ENCODE peak calls at places on chromosomes 5 and 9, in eight cellular contexts. H is stromal cell of bone marrow; R is progenitor cell of endocrine pancreas; Q is effector CD8-positive, alpha-beta T cell; S is fibroblast of gingiva; C is foreskin melanocyte; V is cardiac muscle cell; J is stimulated activated CD8-positive, alpha-beta memory T cell treated with anti-CD3 and anti-CD28 coated beads, Interleukin-15, amount 100 ng/mL, for 4 hours. M is an unnamed sample.

GRCh38 chr5:62779010-62779422 is 200.4 kb downstream of the LRRC70 start:
- DNase-seq in H (peak; percentile 34), R (no peak), Q (no peak), S (peak; percentile 42), C (peak; percentile 45), V (peak; percentile 80), J (no peak), M (peak; percentile 31)

GRCh38 chr9:111959960-111960359 is 63.3 kb downstream of the UGCG start:
- DNase-seq in H (no peak), R (no peak), Q (no peak), S (no peak), C (no peak), V (peak; percentile 35), J (no peak), M (no peak)

GRCh38 chr9:137240321-137240840 is 706 bp upstream of the TUBB4B start:
- DNase-seq in H (peak; percentile 61), R (no peak), Q (peak; percentile 70), S (peak; percentile 88), C (peak; percentile 86), V (peak; percentile 84), J (peak; percentile 58), M (peak; percentile 72)

GRCh38 chr5:90289837-90290236 is 119.7 kb downstream of the CETN3 start:
- DNase-seq in H (no peak), R (no peak), Q (no peak), S (no peak), C (no peak), V (peak; percentile 37), J (no peak), M (no peak)

GRCh38 chr5:35900997-35901396 is 37.4 kb downstream of the CAPSL start:
- DNase-seq in H (no peak), R (no peak), Q (no peak), S (no peak), C (no peak), V (no peak), J (no peak), M (no peak)

GRCh38 chr5:7754997-7755596 is 95.8 kb downstream of the CFAP90 start:
- DNase-seq in H (peak; percentile 9), R (peak; percentile 56), Q (no peak), S (no peak), C (peak; percentile 38), V (peak; percentile 47), J (no peak), M (peak; percentile 59)

GRCh38 chr5:138082033-138082432 is 1.8 kb upstream of the WNT8A start:
- DNase-seq in H (no peak), R (no peak), Q (no peak), S (no peak), C (no peak), V (no peak), J (no peak), M (no peak)

GRCh38 chr5:9069650-9070049 is 476.2 kb downstream of the SEMA5A start:
- DNase-seq in H (no peak), R (no peak), Q (no peak), S (no peak), C (peak; percentile 52), V (no peak), J (no peak), M (no peak)

GRCh38 chr5:179858241-179858585 is 404 bp downstream of the MRNIP start:
- DNase-seq in H (no peak), R (no peak), Q (peak; percentile 32), S (no peak), C (no peak), V (peak; percentile 23), J (peak; percentile 47), M (peak; percentile 42)

GRCh38 chr9:18184034-18184800 is 289.7 kb upstream of the ADAMTSL1 start:
- DNase-seq in H (no peak), R (no peak), Q (no peak), S (no peak), C (no peak), V (peak; percentile 38), J (no peak), M (no peak)

GRCh38 chr5:12672141-12672540 is 767.9 kb upstream of the CTNND2 start:
- DNase-seq in H (no peak), R (no peak), Q (no peak), S (no peak), C (no peak), V (no peak), J (no peak), M (no peak)

GRCh38 chr9:134218230-134218629 is 53.9 kb upstream of the RNU6ATAC start:
- DNase-seq in H (no peak), R (no peak), Q (no peak), S (no peak), C (no peak), V (no peak), J (no peak), M (no peak)

GRCh38 chr9:93193373-93193725 is 9.4 kb downstream of the WNK2 start:
- DNase-seq in H (no peak), R (peak; percentile 49), Q (no peak), S (no peak), C (no peak), V (no peak), J (no peak), M (no peak)

GRCh38 chr9:17556935-17557334 is 21.9 kb upstream of the SH3GL2 start:
- DNase-seq in H (no peak), R (no peak), Q (no peak), S (no peak), C (no peak), V (no peak), J (no peak), M (no peak)

GRCh38 chr9:33903157-33903780 is 86.3 kb downstream of the UBE2R2 start:
- DNase-seq in H (no peak), R (no peak), Q (no peak), S (no peak), C (no peak), V (peak; percentile 30), J (no peak), M (no peak)

GRCh38 chr5:58149345-58149744 is 310.5 kb downstream of the PLK2 start:
- DNase-seq in H (peak; percentile 28), R (no peak), Q (no peak), S (no peak), C (no peak), V (no peak), J (no peak), M (no peak)

GRCh38 chr5:17255471-17256016 is 38.1 kb downstream of the BASP1 start:
- DNase-seq in H (no peak), R (no peak), Q (no peak), S (peak; percentile 41), C (no peak), V (peak; percentile 64), J (no peak), M (peak; percentile 5)

GRCh38 chr9:127809562-127810377 is 7.1 kb downstream of the FPGS start:
- DNase-seq in H (no peak), R (peak; percentile 32), Q (no peak), S (peak; percentile 50), C (no peak), V (peak; percentile 59), J (no peak), M (peak; percentile 55)

GRCh38 chr9:121725008-121725795 is 73.8 kb downstream of the DAB2IP start:
- DNase-seq in H (peak; percentile 96), R (no peak), Q (no peak), S (peak; percentile 99), C (peak; percentile 61), V (peak; percentile 99), J (no peak), M (peak; percentile 77)

GRCh38 chr5:140598836-140599235 is 34.1 kb downstream of the CD14 start:
- DNase-seq in H (no peak), R (no peak), Q (no peak), S (no peak), C (no peak), V (no peak), J (no peak), M (no peak)

GRCh38 chr5:173383711-173384110 is 55.5 kb upstream of the STC2 start:
- DNase-seq in H (peak; percentile 25), R (no peak), Q (no peak), S (no peak), C (no peak), V (peak; percentile 10), J (no peak), M (no peak)

GRCh38 chr9:33255471-33255870 is 9.0 kb downstream of the BAG1 start:
- DNase-seq in H (no peak), R (no peak), Q (no peak), S (no peak), C (no peak), V (no peak), J (no peak), M (no peak)

GRCh38 chr9:129938291-129938979 is 103.2 kb downstream of the USP20 start:
- DNase-seq in H (peak; percentile 43), R (no peak), Q (no peak), S (peak; percentile 77), C (peak; percentile 79), V (peak; percentile 81), J (no peak), M (no peak)

GRCh38 chr9:109467936-109468335 is 30.2 kb downstream of the PTPN3 start:
- DNase-seq in H (no peak), R (no peak), Q (no peak), S (no peak), C (peak; percentile 50), V (peak; percentile 48), J (no peak), M (no peak)

GRCh38 chr9:32755730-32756129 is 27.6 kb upstream of the TMEM215 start:
- DNase-seq in H (no peak), R (no peak), Q (no peak), S (no peak), C (no peak), V (no peak), J (no peak), M (no peak)

M was measured in adrenal gland.